ENCODE peak calls at places on chromosomes 11 and 22, in four cellular contexts. V is upper lobe of right lung, E is psoas muscle, K is GM23248. T is an unnamed sample.
A peak's percentile ranks its signal among the peaks of the same experiment; 100 is the strongest.

GRCh38 chr22:22939537-22940368 is 52.1 kb downstream of the IGLL5 start:
- DNase-seq in K (no peak), E (peak; percentile 1), V (peak; percentile 45), T (no peak)

GRCh38 chr22:37560682-37561208 is 465 bp downstream of the CDC42EP1 start:
- DNase-seq in K (peak; percentile 67), V (peak; percentile 85), E (peak; percentile 64), T (peak; percentile 84)

GRCh38 chr22:44404341-44405020 is 91.7 kb upstream of the SHISAL1 start:
- DNase-seq in V (peak; percentile 30), K (no peak), E (no peak), T (no peak)

GRCh38 chr11:65887723-65888162 is 528 bp downstream of the FIBP start:
- DNase-seq in E (no peak), K (peak; percentile 92), V (no peak), T (no peak)

GRCh38 chr22:46721716-46722115 is 16.3 kb downstream of the CERK start:
- DNase-seq in K (no peak), E (no peak), V (no peak), T (no peak)

GRCh38 chr11:18581825-18582224 is 6.7 kb downstream of the UEVLD start:
- DNase-seq in K (no peak), V (no peak), E (no peak), T (no peak)

GRCh38 chr22:20061481-20061861 is 18.6 kb upstream of the DGCR8 start:
- DNase-seq in K (peak; percentile 7), V (no peak), E (no peak), T (no peak)

GRCh38 chr11:102047305-102047924 is at the start of gene CFAP300:
- DNase-seq in E (peak; percentile 91), K (peak; percentile 88), V (peak; percentile 94), T (peak; percentile 82)

GRCh38 chr11:1917523-1918435 is 1.7 kb upstream of the TNNT3 start:
- DNase-seq in K (peak; percentile 12), V (peak; percentile 61), E (peak; percentile 59), T (no peak)

GRCh38 chr11:129249351-129249750 is 57.2 kb upstream of the ARHGAP32 start:
- DNase-seq in E (no peak), K (peak; percentile 92), V (no peak), T (peak; percentile 14)

GRCh38 chr22:17878970-17879369 is 104.7 kb upstream of the BID start:
- DNase-seq in E (no peak), K (no peak), V (no peak), T (no peak)

GRCh38 chr11:105137286-105137685 is 2.3 kb downstream of the CARD18 start:
- DNase-seq in K (no peak), E (no peak), V (no peak), T (no peak)

GRCh38 chr22:42811510-42811909 is 45.6 kb downstream of the ARFGAP3 start:
- DNase-seq in K (no peak), V (no peak), E (no peak), T (peak; percentile 5)

GRCh38 chr11:33655842-33656600 is 44.6 kb downstream of the C11orf91 start:
- DNase-seq in V (no peak), K (no peak), E (no peak), T (peak; percentile 33)

GRCh38 chr11:74366576-74366975 is 31.7 kb downstream of the PGM2L1 start:
- DNase-seq in V (no peak), E (no peak), K (peak; percentile 57), T (peak; percentile 43)

GRCh38 chr11:65625628-65626342 is 10.2 kb downstream of the PCNX3 start:
- DNase-seq in E (peak; percentile 62), V (peak; percentile 83), K (peak; percentile 65), T (peak; percentile 38)

GRCh38 chr22:46580940-46581579 is 39.1 kb upstream of the GRAMD4 start:
- DNase-seq in V (no peak), K (no peak), E (no peak), T (no peak)

GRCh38 chr11:89293966-89294679 is 116.4 kb downstream of the TYR start:
- DNase-seq in V (peak; percentile 43), E (no peak), K (peak; percentile 29), T (no peak)

GRCh38 chr22:38935023-38935422 is 22.4 kb upstream of the APOBEC3A start:
- DNase-seq in K (no peak), E (no peak), V (peak; percentile 96), T (no peak)

GRCh38 chr11:64222651-64223000 is 3.4 kb downstream of the TRPT1 start:
- DNase-seq in E (no peak), K (peak; percentile 37), V (no peak), T (no peak)

GRCh38 chr22:27317156-27317555 is 484.4 kb downstream of the MN1 start:
- DNase-seq in V (no peak), K (no peak), E (no peak), T (no peak)

GRCh38 chr11:79980916-79981315 is 540.1 kb upstream of the TENM4 start:
- DNase-seq in K (no peak), V (no peak), E (no peak), T (no peak)

GRCh38 chr11:128417607-128418324 is 169.6 kb downstream of the ETS1 start:
- DNase-seq in K (peak; percentile 93), E (no peak), V (no peak), T (no peak)

GRCh38 chr22:30947821-30948454 is 20.6 kb downstream of the MORC2 start:
- DNase-seq in K (peak; percentile 71), E (no peak), V (no peak), T (no peak)

GRCh38 chr11:11841121-11841604 is 609 bp upstream of the USP47 start:
- DNase-seq in K (peak; percentile 58), V (peak; percentile 75), E (peak; percentile 57), T (no peak)

GRCh38 chr11:21625982-21626381 is 566.9 kb upstream of the ANO5 start:
- DNase-seq in V (no peak), E (no peak), K (peak; percentile 2), T (no peak)

GRCh38 chr22:40331706-40332105 is 14.6 kb upstream of the ADSL start:
- DNase-seq in K (no peak), E (no peak), V (no peak), T (no peak)

GRCh38 chr22:26496456-26496855 is 12.8 kb downstream of the SRRD start:
- DNase-seq in V (no peak), E (no peak), K (no peak), T (no peak)

GRCh38 chr11:77560605-77561004 is 29.1 kb upstream of the AQP11 start:
- DNase-seq in K (peak; percentile 43), E (no peak), V (no peak), T (peak; percentile 11)

GRCh38 chr11:65882191-65883057 is 2.8 kb downstream of the CTSW start:
- DNase-seq in V (peak; percentile 59), E (no peak), K (no peak), T (no peak)

DNA sequence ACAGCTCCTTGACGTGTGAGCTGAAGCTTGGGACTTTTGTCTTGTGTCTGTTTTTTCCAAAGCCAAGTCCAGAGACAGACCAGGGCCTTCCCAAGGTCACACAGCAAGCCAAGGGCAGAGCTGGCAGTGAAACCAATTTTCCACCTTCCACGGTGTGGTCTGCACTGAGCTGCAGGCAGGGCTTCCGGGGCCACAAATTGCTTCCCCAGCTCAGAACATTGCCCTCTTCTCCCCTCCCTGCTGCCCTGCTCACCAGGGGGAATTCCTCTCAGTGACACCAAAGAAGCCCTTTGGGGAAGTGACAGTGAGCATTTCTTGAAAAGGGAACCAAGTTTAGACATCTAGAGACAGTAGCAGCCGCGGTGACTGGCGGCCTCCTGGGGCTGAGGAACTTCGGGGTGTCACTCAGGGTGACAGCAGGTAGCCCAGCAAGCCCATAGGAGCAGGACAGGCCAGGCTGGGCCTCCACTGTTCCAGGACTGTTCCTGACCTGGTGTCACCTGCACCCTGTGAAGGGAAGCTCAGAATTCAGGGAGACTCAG is 9.2 kb downstream of the FXYD2 start:
- DNase-seq in K (no peak), V (no peak), E (no peak), T (no peak)
- H3K27ac ChIP-seq in K (no peak overlapping the region), V (peak overlapping the region; percentile 71), E (no peak overlapping the region), T (no peak overlapping the region)

DNA sequence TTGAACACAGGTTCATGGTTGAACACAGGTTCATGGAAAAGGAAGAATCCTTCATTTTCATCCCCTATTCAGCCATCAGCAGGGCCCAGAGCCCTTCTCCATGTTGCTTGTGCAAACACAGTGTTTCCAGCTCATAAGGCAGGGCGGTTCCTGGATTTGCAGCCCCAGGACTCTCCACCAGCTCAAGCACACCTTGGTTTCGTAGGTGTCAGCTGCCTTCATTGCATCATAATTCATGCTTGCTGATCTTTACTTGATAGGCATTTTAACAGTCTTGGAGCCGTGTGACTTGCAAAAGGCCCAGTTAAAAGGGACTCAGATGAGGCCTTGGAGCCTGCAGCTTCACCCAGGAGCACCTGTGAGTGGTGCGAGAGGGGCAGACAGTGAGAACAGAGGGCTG is 318.1 kb upstream of the B3GAT1 start:
- DNase-seq in V (no peak), E (no peak), K (no peak), T (no peak)
- H3K4me1 ChIP-seq in V (peaks cover 5% of the 10 kb centered on the region), E (no peaks in the 10 kb centered on the region), K (no peaks in the 10 kb centered on the region), T (no peaks in the 10 kb centered on the region)

GRCh38 chr11:126312903-126313460 is 9.1 kb downstream of the DCPS start:
- DNase-seq in V (no peak), K (no peak), E (no peak), T (no peak)

GRCh38 chr11:126319374-126319740 is 15.5 kb downstream of the DCPS start:
- DNase-seq in E (no peak), V (no peak), K (peak; percentile 61), T (no peak)

GRCh38 chr11:126313826-126314225 is 10.0 kb downstream of the DCPS start:
- DNase-seq in E (no peak), V (no peak), K (no peak), T (no peak)

GRCh38 chr11:126318642-126319373 is 14.9 kb downstream of the DCPS start:
- DNase-seq in V (no peak), K (peak; percentile 98), E (no peak), T (peak; percentile 52)

GRCh38 chr11:126317681-126318641 is 14.1 kb downstream of the DCPS start:
- DNase-seq in K (peak; percentile 87), E (peak; percentile 78), V (peak; percentile 71), T (peak; percentile 67)
- H3K4me3 ChIP-seq in K (peak overlapping the region; percentile 67), E (peak overlapping the region; percentile 14), V (no peak overlapping the region), T (no peak overlapping the region)

DNA sequence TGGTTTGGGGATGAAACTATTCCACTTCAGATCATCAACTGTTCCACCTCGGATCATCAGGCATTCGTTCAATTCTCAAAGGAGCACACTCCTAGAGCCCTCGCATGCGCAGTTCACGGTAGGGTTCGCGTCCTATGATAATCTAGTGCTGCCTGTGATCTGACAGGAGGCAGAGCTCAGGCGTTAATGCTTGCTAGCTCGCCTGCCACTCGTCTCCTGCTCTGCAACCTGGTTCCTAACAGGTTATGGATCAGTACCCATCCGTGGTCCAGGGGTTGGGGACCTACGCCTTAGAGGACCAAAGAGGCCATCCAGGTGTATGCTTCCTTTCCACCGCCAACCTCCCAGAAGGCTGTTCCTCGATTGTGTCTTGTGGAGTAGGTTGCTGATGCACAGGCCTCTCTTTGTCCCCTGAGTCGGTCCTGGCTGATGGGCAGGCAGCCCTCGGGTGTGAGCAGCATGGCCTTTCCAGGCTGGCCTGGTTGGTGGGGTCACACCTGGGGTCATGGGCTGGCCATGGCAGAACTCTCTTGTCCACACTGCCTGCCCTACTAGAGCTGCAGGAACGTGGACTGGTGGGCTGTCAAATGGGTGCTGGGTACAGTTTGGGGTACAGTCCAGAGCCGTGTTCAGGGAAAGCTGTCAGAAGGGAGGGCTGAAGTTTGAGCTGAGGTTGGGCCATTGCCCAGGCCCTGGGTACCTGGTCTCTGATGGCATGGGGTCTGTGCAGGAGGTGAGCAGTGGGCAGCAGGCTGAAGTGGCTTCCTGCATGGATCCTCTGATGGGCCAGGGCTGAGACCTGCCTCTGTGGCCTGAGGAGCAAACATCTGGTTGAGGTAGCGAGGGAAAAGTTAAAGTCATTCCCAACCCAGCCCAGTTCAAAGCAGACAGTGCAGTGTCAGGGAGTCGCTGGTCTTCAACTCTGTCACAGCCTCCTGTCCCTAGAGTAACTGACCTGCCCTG is 11.1 kb downstream of the PRDM11 start:
- DNase-seq in V (no peak), K (no peak), E (no peak), T (no peak)
- H3K27ac ChIP-seq in V (no peak overlapping the region), K (no peak overlapping the region), E (peak overlapping the region; percentile 30), T (no peak overlapping the region)

T was measured in SJSA1.